ENCODE peak calls at places on chromosome 12, in seven cellular contexts. One of them, this sample, is unnamed.

GRCh38 chr12:69527506-69528272 is 57.5 kb downstream of the FRS2 start:
- DNase-seq in H1: no peak
- DNase-seq in GM12878: no peak
- DNase-seq in HEK293T: no peak
- DNase-seq in HCT116: no peak
- DNase-seq in HepG2: no peak
- DNase-seq in WTC11: no peak
- DNase-seq in this sample: no peak

GRCh38 chr12:120121766-120122293 is 5.3 kb upstream of the RAB35 start:
- DNase-seq in H1: no peak
- DNase-seq in WTC11: no peak
- DNase-seq in GM12878: peak
- DNase-seq in HepG2: peak
- DNase-seq in HCT116: no peak
- DNase-seq in HEK293T: no peak
- DNase-seq in this sample: no peak

GRCh38 chr12:108090107-108090899 is 38.8 kb upstream of the WSCD2 start:
- DNase-seq in WTC11: peak
- DNase-seq in HCT116: no peak
- DNase-seq in H1: no peak
- DNase-seq in GM12878: no peak
- DNase-seq in HEK293T: no peak
- DNase-seq in HepG2: no peak
- DNase-seq in this sample: no peak

GRCh38 chr12:124713436-124714082 is 146.1 kb upstream of the NCOR2 start:
- DNase-seq in H1: no peak
- DNase-seq in HCT116: no peak
- DNase-seq in GM12878: peak
- DNase-seq in HEK293T: no peak
- DNase-seq in WTC11: no peak
- DNase-seq in HepG2: no peak
- DNase-seq in this sample: no peak

GRCh38 chr12:96403870-96404269 is 3.6 kb upstream of the CDK17 start:
- DNase-seq in HCT116: no peak
- DNase-seq in H1: no peak
- DNase-seq in HepG2: no peak
- DNase-seq in WTC11: no peak
- DNase-seq in GM12878: peak
- DNase-seq in HEK293T: no peak
- DNase-seq in this sample: no peak

GRCh38 chr12:105670664-105671063 is 340.2 kb downstream of the C12orf75 start:
- DNase-seq in H1: no peak
- DNase-seq in WTC11: no peak
- DNase-seq in GM12878: no peak
- DNase-seq in HEK293T: no peak
- DNase-seq in HepG2: no peak
- DNase-seq in HCT116: no peak
- DNase-seq in this sample: no peak

GRCh38 chr12:57553343-57554202 is 3.7 kb downstream of the KIF5A start:
- DNase-seq in WTC11: no peak
- DNase-seq in HepG2: no peak
- DNase-seq in HEK293T: no peak
- DNase-seq in GM12878: no peak
- DNase-seq in HCT116: no peak
- DNase-seq in H1: no peak
- DNase-seq in this sample: no peak

GRCh38 chr12:98653866-98654493 is 8.9 kb downstream of the APAF1 start:
- DNase-seq in WTC11: no peak
- DNase-seq in H1: no peak
- DNase-seq in HepG2: peak
- DNase-seq in HEK293T: peak
- DNase-seq in HCT116: peak
- DNase-seq in GM12878: no peak
- DNase-seq in this sample: peak

GRCh38 chr12:1217191-1217949 is 226.3 kb downstream of the ERC1 start:
- DNase-seq in HCT116: no peak
- DNase-seq in HEK293T: no peak
- DNase-seq in HepG2: no peak
- DNase-seq in WTC11: no peak
- DNase-seq in H1: no peak
- DNase-seq in GM12878: no peak
- DNase-seq in this sample: no peak

GRCh38 chr12:57272337-57273151 is 21.6 kb upstream of the STAC3 start:
- DNase-seq in GM12878: no peak
- DNase-seq in HEK293T: no peak
- DNase-seq in HepG2: no peak
- DNase-seq in HCT116: no peak
- DNase-seq in WTC11: no peak
- DNase-seq in H1: no peak
- DNase-seq in this sample: no peak

GRCh38 chr12:2284857-2285256 is 232.1 kb downstream of the CACNA1C start:
- DNase-seq in H1: peak
- DNase-seq in GM12878: no peak
- DNase-seq in HCT116: peak
- DNase-seq in HEK293T: peak
- DNase-seq in HepG2: peak
- DNase-seq in WTC11: peak
- DNase-seq in this sample: peak

GRCh38 chr12:34300376-34301250 is 278.3 kb downstream of the ALG10 start:
- DNase-seq in HEK293T: no peak
- DNase-seq in WTC11: no peak
- DNase-seq in HCT116: no peak
- DNase-seq in HepG2: no peak
- DNase-seq in H1: no peak
- DNase-seq in GM12878: no peak
- DNase-seq in this sample: no peak

GRCh38 chr12:28622416-28622815 is 432.2 kb downstream of the CCDC91 start:
- DNase-seq in GM12878: no peak
- DNase-seq in HepG2: no peak
- DNase-seq in HEK293T: no peak
- DNase-seq in HCT116: no peak
- DNase-seq in H1: no peak
- DNase-seq in WTC11: no peak
- DNase-seq in this sample: no peak

GRCh38 chr12:31035944-31036665 is 37.6 kb upstream of the DDX11 start:
- DNase-seq in HEK293T: no peak
- DNase-seq in HepG2: no peak
- DNase-seq in HCT116: no peak
- DNase-seq in WTC11: no peak
- DNase-seq in H1: no peak
- DNase-seq in GM12878: no peak
- DNase-seq in this sample: no peak

GRCh38 chr12:75825686-75826085 is 205.9 kb downstream of the PHLDA1 start:
- DNase-seq in H1: no peak
- DNase-seq in HepG2: no peak
- DNase-seq in WTC11: no peak
- DNase-seq in GM12878: no peak
- DNase-seq in HEK293T: no peak
- DNase-seq in HCT116: peak
- DNase-seq in this sample: no peak

GRCh38 chr12:101671839-101672238 is 25.6 kb upstream of the CHPT1 start:
- DNase-seq in H1: no peak
- DNase-seq in HepG2: no peak
- DNase-seq in HCT116: no peak
- DNase-seq in WTC11: no peak
- DNase-seq in HEK293T: no peak
- DNase-seq in GM12878: no peak
- DNase-seq in this sample: no peak

DNA sequence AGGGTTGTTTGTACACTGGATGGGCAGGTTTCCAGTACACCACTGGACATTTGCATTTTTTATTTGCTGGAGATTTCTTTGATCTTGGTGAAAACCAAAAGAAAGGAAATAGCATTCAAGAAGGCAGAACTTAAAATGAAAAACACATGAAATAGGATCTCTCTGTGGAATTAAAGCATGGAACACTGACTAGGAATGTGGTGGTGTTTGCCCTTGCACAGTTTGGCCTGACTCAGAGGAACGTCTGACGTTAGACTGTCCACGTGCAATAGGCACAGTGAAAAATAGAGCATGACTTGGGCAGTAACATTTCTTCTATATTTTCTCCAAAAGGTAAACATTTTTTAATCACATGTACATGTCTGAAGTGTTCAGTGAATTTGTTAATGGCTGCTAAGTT is 474.1 kb upstream of the PRICKLE1 start:
- DNase-seq in H1: no peak
- DNase-seq in HEK293T: no peak
- DNase-seq in WTC11: no peak
- DNase-seq in GM12878: no peak
- DNase-seq in HepG2: no peak
- DNase-seq in HCT116: no peak
- DNase-seq in this sample: no peak
- TF ChIP-seq SP1 in H1: no peak
- TF ChIP-seq SP1 in HEK293T: no peak
- TF ChIP-seq SP1 in WTC11: no peak
- TF ChIP-seq SP1 in GM12878: no peak
- TF ChIP-seq SP1 in HepG2: no peak
- TF ChIP-seq SP1 in HCT116: no peak
- TF ChIP-seq SP1 in this sample: no peak

GRCh38 chr12:11642785-11643184 is 6.7 kb upstream of the ETV6 start:
- DNase-seq in HCT116: no peak
- DNase-seq in HepG2: no peak
- DNase-seq in WTC11: no peak
- DNase-seq in HEK293T: no peak
- DNase-seq in H1: no peak
- DNase-seq in GM12878: no peak
- DNase-seq in this sample: no peak

GRCh38 chr12:11648514-11649412 is 711 bp upstream of the ETV6 start:
- DNase-seq in H1: peak
- DNase-seq in HCT116: peak
- DNase-seq in HepG2: peak
- DNase-seq in WTC11: peak
- DNase-seq in HEK293T: peak
- DNase-seq in GM12878: peak
- DNase-seq in this sample: peak

GRCh38 chr12:11649413-11650278 is at the start of gene ETV6:
- DNase-seq in HCT116: peak
- DNase-seq in HepG2: peak
- DNase-seq in GM12878: peak
- DNase-seq in H1: peak
- DNase-seq in WTC11: peak
- DNase-seq in HEK293T: peak
- DNase-seq in this sample: peak

GRCh38 chr12:11641522-11641921 is 8.0 kb upstream of the ETV6 start:
- DNase-seq in HEK293T: no peak
- DNase-seq in HCT116: no peak
- DNase-seq in WTC11: no peak
- DNase-seq in GM12878: no peak
- DNase-seq in HepG2: no peak
- DNase-seq in H1: peak
- DNase-seq in this sample: no peak

DNA sequence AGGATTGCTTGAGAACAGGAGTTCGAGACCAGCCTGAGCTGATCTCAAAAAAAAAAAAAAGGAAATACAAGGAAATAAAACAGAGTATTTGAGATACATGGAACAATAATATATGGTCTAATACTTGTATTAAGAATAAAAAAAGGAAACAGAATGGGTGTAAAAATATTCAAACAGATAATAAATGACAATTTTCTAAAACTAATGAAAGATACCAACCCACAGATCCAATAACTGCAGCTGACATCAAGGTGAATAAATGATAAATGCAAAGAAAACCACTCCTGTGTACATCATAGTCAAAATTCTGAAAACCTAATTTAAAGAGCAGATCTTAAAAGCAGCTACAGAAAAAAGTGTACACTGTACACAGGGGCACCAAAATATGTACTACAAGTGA is 4.1 kb upstream of the ETV6 start:
- DNase-seq in HepG2: no peak
- DNase-seq in WTC11: no peak
- DNase-seq in HCT116: no peak
- DNase-seq in HEK293T: no peak
- DNase-seq in H1: no peak
- DNase-seq in GM12878: no peak
- DNase-seq in this sample: no peak
- TF ChIP-seq SP1 in HepG2: no peak
- TF ChIP-seq SP1 in WTC11: no peak
- TF ChIP-seq SP1 in HCT116: no peak
- TF ChIP-seq SP1 in HEK293T: no peak
- TF ChIP-seq SP1 in H1: no peak
- TF ChIP-seq SP1 in GM12878: no peak
- TF ChIP-seq SP1 in this sample: no peak

DNA sequence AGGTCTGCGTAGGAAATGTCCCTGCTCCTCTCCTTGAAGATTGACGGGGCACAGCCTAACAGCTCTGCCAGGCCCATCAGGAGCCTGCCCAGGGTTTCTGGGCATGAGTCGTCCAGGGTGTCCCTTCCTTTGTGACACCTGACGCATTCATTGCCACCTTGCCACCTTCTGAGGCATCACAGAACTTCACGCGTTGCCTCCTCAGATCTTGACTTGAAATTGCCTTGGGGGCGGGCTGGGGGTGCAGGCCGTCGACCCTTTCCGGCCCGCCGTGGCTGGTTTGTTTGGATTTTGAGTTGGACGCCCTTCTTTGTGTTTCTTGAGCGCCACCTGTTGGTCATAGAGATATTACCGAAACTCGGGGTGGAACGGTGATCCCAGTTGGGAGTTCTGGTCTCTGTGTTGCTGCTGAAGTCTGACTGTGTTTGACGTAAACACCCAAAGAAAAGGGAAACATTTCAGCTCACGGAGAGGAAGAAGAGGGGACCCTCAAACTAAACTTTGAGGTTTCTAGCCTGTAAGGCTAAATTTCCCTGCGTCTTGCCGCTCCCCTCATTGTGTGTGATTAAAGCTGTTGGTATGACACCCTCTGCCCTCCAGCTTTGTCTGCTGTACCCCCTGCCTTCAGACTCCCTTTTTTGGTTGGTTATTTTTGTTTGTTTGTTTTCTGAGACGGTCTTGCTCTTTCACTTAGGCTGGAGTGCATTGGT is 44.6 kb downstream of the MLXIP start:
- DNase-seq in GM12878: no peak
- DNase-seq in H1: peak
- DNase-seq in HepG2: peak
- DNase-seq in HEK293T: peak
- DNase-seq in HCT116: peak
- DNase-seq in WTC11: peak
- DNase-seq in this sample: peak
- TF ChIP-seq SP1 in GM12878: no peak
- TF ChIP-seq SP1 in H1: no peak
- TF ChIP-seq SP1 in HepG2: no peak
- TF ChIP-seq SP1 in HEK293T: no peak
- TF ChIP-seq SP1 in HCT116: no peak
- TF ChIP-seq SP1 in WTC11: no peak
- TF ChIP-seq SP1 in this sample: no peak

DNA sequence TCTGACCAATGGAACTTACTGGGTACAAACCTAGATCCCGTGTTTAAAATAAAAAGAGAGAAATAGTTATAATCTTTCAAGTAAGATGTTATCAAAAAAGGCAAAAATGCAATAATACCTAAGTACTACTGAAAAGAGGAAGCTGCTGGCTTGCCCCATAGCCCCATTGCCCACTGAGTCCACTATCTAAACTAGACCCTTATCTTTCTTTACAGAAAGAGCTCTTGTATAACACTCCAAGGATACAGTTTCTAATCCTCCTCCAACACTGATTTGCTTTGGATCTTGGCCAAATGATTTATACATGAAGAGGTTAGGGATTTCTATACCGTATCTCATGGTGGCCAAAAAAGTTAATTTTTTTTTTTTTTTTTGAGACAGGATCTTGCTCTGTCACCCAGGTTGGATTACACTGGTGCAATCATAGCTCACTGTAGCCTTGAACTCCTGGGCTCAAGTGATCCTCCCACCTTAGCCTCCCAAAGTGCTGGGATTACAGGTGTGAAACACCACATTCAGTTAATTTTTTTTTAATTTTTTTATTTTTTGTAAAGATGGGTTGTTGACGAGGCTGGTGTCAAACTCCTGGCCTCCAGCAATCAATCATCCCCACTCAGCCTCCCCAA is 2.6 kb downstream of the GXYLT1 start:
- DNase-seq in H1: no peak
- DNase-seq in GM12878: no peak
- DNase-seq in WTC11: no peak
- DNase-seq in HCT116: no peak
- DNase-seq in HEK293T: no peak
- DNase-seq in HepG2: no peak
- DNase-seq in this sample: peak
- TF ChIP-seq SP1 in H1: no peak
- TF ChIP-seq SP1 in GM12878: no peak
- TF ChIP-seq SP1 in WTC11: no peak
- TF ChIP-seq SP1 in HCT116: no peak
- TF ChIP-seq SP1 in HEK293T: no peak
- TF ChIP-seq SP1 in HepG2: no peak
- TF ChIP-seq SP1 in this sample: no peak